ENCODE peak calls at places on chromosomes 1 and 21, in four cellular contexts. J is AG04450, Z is left ventricle myocardium inferior, M is B cell. V is an unnamed sample.

GRCh38 chr21:42159560-42160110 is 59.3 kb upstream of the ABCG1 start:
- DNase-seq in Z (no peak), M (no peak), J (no peak), V (peak; percentile 18)

GRCh38 chr1:40059292-40059959 is 18.9 kb downstream of the CAP1 start:
- DNase-seq in Z (no peak), J (no peak), M (no peak), V (no peak)

GRCh38 chr1:64955093-64956066 is 11.0 kb downstream of the JAK1 start:
- DNase-seq in Z (peak; percentile 33), M (no peak), J (no peak), V (no peak)

GRCh38 chr1:2587071-2587859 is 688 bp downstream of the PRXL2B start:
- DNase-seq in Z (no peak), M (no peak), J (no peak), V (peak; percentile 65)

GRCh38 chr1:74534241-74534640 is 21.8 kb upstream of the LRRC53 start:
- DNase-seq in M (no peak), Z (no peak), J (no peak), V (no peak)

GRCh38 chr1:6001992-6002576 is 9.9 kb upstream of the NPHP4 start:
- DNase-seq in J (no peak), Z (peak; percentile 62), M (no peak), V (no peak)

GRCh38 chr1:25519624-25520023 is 23.8 kb upstream of the LDLRAP1 start:
- DNase-seq in M (no peak), Z (no peak), J (no peak), V (no peak)

GRCh38 chr1:23600283-23600682 is 41.0 kb upstream of the ID3 start:
- DNase-seq in J (no peak), M (no peak), Z (no peak), V (peak; percentile 64)

GRCh38 chr21:38054334-38054733 is 138.1 kb upstream of the KCNJ6 start:
- DNase-seq in J (no peak), M (no peak), Z (no peak), V (no peak)

GRCh38 chr1:209416009-209416408 is 167.5 kb upstream of the CAMK1G start:
- DNase-seq in Z (no peak), J (peak; percentile 42), M (no peak), V (no peak)

GRCh38 chr1:99083338-99083737 is 78.7 kb upstream of the PLPPR5 start:
- DNase-seq in M (no peak), Z (no peak), J (no peak), V (no peak)

GRCh38 chr1:150256549-150257341 is 829 bp upstream of the CA14 start:
- DNase-seq in Z (no peak), M (no peak), J (no peak), V (no peak)

GRCh38 chr1:2650967-2651645 is 18.3 kb upstream of the MMEL1 start:
- DNase-seq in Z (peak; percentile 7), M (no peak), J (no peak), V (no peak)

GRCh38 chr1:199292873-199293272 is 654.0 kb downstream of the PTPRC start:
- DNase-seq in Z (no peak), M (no peak), J (no peak), V (no peak)

GRCh38 chr1:153746174-153746573 is 18.3 kb downstream of the INTS3 start:
- DNase-seq in Z (no peak), M (no peak), J (no peak), V (no peak)

GRCh38 chr1:71054281-71054731 is 6.7 kb upstream of the PTGER3 start:
- DNase-seq in J (no peak), Z (no peak), M (no peak), V (no peak)

GRCh38 chr1:201095581-201096531 is 16.4 kb downstream of the CACNA1S start:
- DNase-seq in J (no peak), Z (no peak), M (no peak), V (no peak)

GRCh38 chr1:37926061-37926924 is 20.6 kb downstream of the INPP5B start:
- DNase-seq in M (no peak), Z (no peak), J (no peak), V (peak; percentile 38)

GRCh38 chr21:38773108-38774061 is 32.3 kb upstream of the ETS2 start:
- DNase-seq in M (no peak), Z (no peak), J (peak; percentile 93), V (no peak)

GRCh38 chr21:38350681-38351080 is 93.9 kb downstream of the KCNJ15 start:
- DNase-seq in M (no peak), Z (no peak), J (no peak), V (no peak)

GRCh38 chr1:29696656-29697390 is 460.5 kb downstream of the PTPRU start:
- DNase-seq in J (no peak), Z (no peak), M (no peak), V (no peak)

GRCh38 chr1:215704089-215704860 is 137.2 kb downstream of the KCTD3 start:
- DNase-seq in M (no peak), J (no peak), Z (no peak), V (peak; percentile 13)

GRCh38 chr1:3160647-3161046 is 91.6 kb downstream of the PRDM16 start:
- DNase-seq in J (no peak), Z (no peak), M (no peak), V (no peak)

GRCh38 chr1:70487471-70487840 is 76.4 kb downstream of the CTH start:
- DNase-seq in Z (no peak), M (no peak), J (no peak), V (no peak)

GRCh38 chr1:156421062-156421938 is 52.3 kb downstream of the RHBG start:
- DNase-seq in M (peak; percentile 60), Z (peak; percentile 72), J (no peak), V (peak; percentile 97)

GRCh38 chr1:68220420-68220819 is 11.9 kb downstream of the WLS start:
- DNase-seq in J (no peak), Z (no peak), M (no peak), V (no peak)

GRCh38 chr21:43917515-43918384 is 52.7 kb downstream of the AGPAT3 start:
- DNase-seq in M (no peak), Z (no peak), J (no peak), V (peak; percentile 70)

GRCh38 chr1:193104906-193105820 is at the start of gene GLRX2:
- DNase-seq in M (peak; percentile 64), Z (peak; percentile 89), J (peak; percentile 52), V (peak; percentile 96)
- TF ChIP-seq CTCF in M (no peak), Z (peak; percentile 37), J (no peak), V (no peak)

DNA sequence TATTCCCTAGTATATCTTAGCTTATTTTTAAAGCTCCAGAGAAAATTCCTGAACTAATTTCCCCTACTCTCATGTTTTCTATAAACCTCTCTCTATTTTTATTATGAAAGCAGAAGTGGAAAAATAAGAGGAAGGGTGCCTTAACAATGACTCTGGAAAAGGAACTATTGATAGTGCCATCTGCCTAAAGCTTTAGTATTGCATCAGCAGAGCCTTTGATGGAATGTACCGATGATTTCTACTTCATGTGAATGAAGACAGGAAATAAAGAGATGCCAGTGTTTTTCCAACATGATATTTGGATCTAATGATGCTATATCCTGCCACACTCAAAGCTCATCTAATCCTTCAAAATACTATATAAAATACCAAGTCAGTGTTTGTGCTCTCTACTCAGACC is 35.1 kb downstream of the TNFSF18 start:
- DNase-seq in Z (no peak), M (no peak), J (no peak), V (no peak)
- TF ChIP-seq CTCF in Z (no peak), M (no peak), J (no peak), V (no peak)

GRCh38 chr21:33478858-33479678 is 706 bp downstream of the TMEM50B start:
- DNase-seq in Z (no peak), M (peak; percentile 56), J (no peak), V (peak; percentile 76)
- TF ChIP-seq CTCF in Z (no peak), M (no peak), J (peak; percentile 10), V (no peak)

GRCh38 chr1:41572224-41572623 is 87.7 kb upstream of the EDN2 start:
- DNase-seq in Z (no peak), M (no peak), J (no peak), V (no peak)
- TF ChIP-seq CTCF in Z (no peak), M (no peak), J (no peak), V (no peak)

GRCh38 chr1:175824079-175824478 is 80.7 kb upstream of the TNR start:
- DNase-seq in M (no peak), Z (no peak), J (no peak), V (no peak)
- TF ChIP-seq CTCF in M (peak; percentile 21), Z (peak; percentile 47), J (no peak), V (peak; percentile 19)

GRCh38 chr1:178093958-178094751 is at the start of gene RASAL2:
- DNase-seq in M (no peak), J (no peak), Z (peak; percentile 73), V (peak; percentile 73)
- TF ChIP-seq CTCF in M (no peak), J (peak; percentile 31), Z (peak; percentile 46), V (no peak)

GRCh38 chr1:84932991-84933611 is 40.1 kb upstream of the LPAR3 start:
- DNase-seq in J (no peak), M (no peak), Z (no peak), V (no peak)

GRCh38 chr1:84940481-84940880 is 47.5 kb upstream of the LPAR3 start:
- DNase-seq in J (no peak), Z (no peak), M (no peak), V (no peak)

GRCh38 chr1:84939151-84939550 is 46.1 kb upstream of the LPAR3 start:
- DNase-seq in Z (no peak), J (no peak), M (no peak), V (no peak)

GRCh38 chr1:84939761-84940160 is 46.8 kb upstream of the LPAR3 start:
- DNase-seq in J (no peak), M (no peak), Z (no peak), V (no peak)

DNA sequence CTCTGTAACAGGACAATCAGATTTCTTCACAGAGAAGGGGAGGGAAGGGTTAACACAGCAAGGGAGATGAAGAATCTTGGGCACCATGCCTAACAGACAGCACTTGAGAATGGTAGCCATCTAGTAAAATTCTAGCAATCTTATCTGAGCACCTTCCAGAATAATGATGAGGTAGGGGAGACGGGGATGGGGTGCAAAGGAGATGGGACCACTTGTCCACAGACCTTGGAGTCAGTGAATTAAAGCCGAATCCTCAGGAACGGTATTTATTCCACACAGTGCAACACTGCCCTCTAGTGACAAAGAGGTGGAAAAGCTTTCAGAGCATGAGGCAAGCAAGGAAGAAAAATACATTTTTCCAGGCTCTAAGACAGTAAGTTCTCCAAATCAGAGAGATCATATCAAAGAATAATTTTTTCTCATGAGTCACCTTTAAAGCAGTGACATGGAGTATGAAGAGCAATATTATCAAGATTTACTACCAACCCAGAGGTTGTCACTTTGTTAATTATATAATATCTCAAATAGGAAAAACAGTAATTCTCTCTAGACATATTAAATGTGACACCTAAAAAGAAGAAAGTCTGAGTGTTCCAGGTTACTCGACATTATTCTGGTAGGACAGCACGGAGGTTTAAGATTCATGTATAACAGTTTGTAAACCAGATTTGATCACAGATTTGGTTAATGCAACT is 43.3 kb upstream of the LPAR3 start:
- DNase-seq in J (peak; percentile 38), M (peak; percentile 53), Z (no peak), V (peak; percentile 42)
- TF ChIP-seq CTCF in J (peak; percentile 95), M (peak; percentile 98), Z (peak; percentile 93), V (peak; percentile 88)